ENCODE peak calls at places on chromosome 6, in ten cellular contexts. Z is Panc1, X is WTC11, O is uterus, N is upper lobe of right lung, H is neural crest cell, Q is PC-3, D is AG09319, C is lung, F is lower lobe of right lung. B is an unnamed sample.

GRCh38 chr6:52697903-52698302 is 27.0 kb downstream of the TMEM14A start:
- DNase-seq in H (no peak), Z (no peak), F (no peak), X (no peak), Q (peak; percentile 14), C (no peak), O (no peak), D (no peak), N (no peak), B (no peak)

GRCh38 chr6:53659458-53659857 is 6.1 kb downstream of the KLHL31 start:
- DNase-seq in F (no peak), X (no peak), N (no peak), O (no peak), D (no peak), C (no peak), Z (peak; percentile 28), Q (peak; percentile 13), H (no peak), B (no peak)

GRCh38 chr6:27592481-27593199 is 119.7 kb upstream of the ZNF184 start:
- DNase-seq in F (no peak), Z (peak; percentile 98), O (no peak), Q (peak; percentile 76), D (peak; percentile 73), C (no peak), N (no peak), X (peak; percentile 76), H (peak; percentile 65), B (no peak)

GRCh38 chr6:158642805-158643489 is 1.6 kb downstream of the DYNLT1 start:
- DNase-seq in H (no peak), F (no peak), O (no peak), C (peak; percentile 26), Z (no peak), Q (peak; percentile 27), X (no peak), D (no peak), N (peak; percentile 4), B (no peak)

GRCh38 chr6:37417393-37417792 is 15.6 kb upstream of the CMTR1 start:
- DNase-seq in Z (no peak), H (no peak), O (no peak), C (no peak), Q (no peak), X (no peak), F (no peak), N (no peak), D (no peak), B (no peak)

GRCh38 chr6:154763650-154764049 is 30.4 kb downstream of the SCAF8 start:
- DNase-seq in O (no peak), Z (no peak), Q (no peak), C (no peak), H (no peak), D (no peak), F (no peak), X (no peak), N (no peak), B (no peak)

GRCh38 chr6:63527658-63528514 is 44.4 kb upstream of the LOC128125822 start:
- DNase-seq in N (no peak), F (no peak), Q (peak; percentile 92), D (peak; percentile 69), X (no peak), H (no peak), C (peak; percentile 46), Z (peak; percentile 87), O (peak; percentile 63), B (no peak)

GRCh38 chr6:118372413-118372812 is 175.7 kb upstream of the PLN start:
- DNase-seq in C (no peak), H (no peak), O (no peak), N (no peak), X (no peak), Z (no peak), D (no peak), Q (no peak), F (no peak), B (no peak)

GRCh38 chr6:87183687-87184086 is 28.3 kb downstream of the ZNF292 start:
- DNase-seq in C (no peak), X (no peak), H (no peak), O (no peak), F (no peak), D (no peak), Z (no peak), Q (peak; percentile 51), N (no peak), B (no peak)

GRCh38 chr6:69138173-69138572 is 503.1 kb downstream of the ADGRB3 start:
- DNase-seq in N (no peak), H (no peak), Z (no peak), O (no peak), D (no peak), X (no peak), C (no peak), F (no peak), Q (no peak), B (no peak)

GRCh38 chr6:149783551-149783950 is 34.0 kb downstream of the PCMT1 start:
- DNase-seq in Q (no peak), C (no peak), Z (no peak), O (no peak), F (no peak), H (no peak), N (no peak), D (no peak), X (no peak), B (no peak)

GRCh38 chr6:149779644-149779963 is 30.1 kb downstream of the PCMT1 start:
- DNase-seq in N (no peak), D (no peak), Q (no peak), Z (no peak), X (no peak), F (no peak), C (no peak), H (no peak), O (no peak), B (peak; percentile 47)

GRCh38 chr6:149781715-149782114 is 32.2 kb downstream of the PCMT1 start:
- DNase-seq in F (no peak), O (no peak), C (no peak), X (no peak), D (no peak), Z (no peak), H (no peak), N (no peak), Q (no peak), B (no peak)

GRCh38 chr6:149777624-149778023 is 28.1 kb downstream of the PCMT1 start:
- DNase-seq in Z (no peak), X (no peak), F (no peak), C (no peak), N (no peak), O (no peak), H (no peak), Q (no peak), D (no peak), B (no peak)

GRCh38 chr6:149782337-149782736 is 32.8 kb downstream of the PCMT1 start:
- DNase-seq in D (no peak), H (no peak), N (no peak), F (no peak), Q (no peak), Z (no peak), X (no peak), C (no peak), O (no peak), B (no peak)
- TF ChIP-seq CTCF in D (no peak), H (no peak), N (no peak), F (no peak), Q (no peak), Z (no peak), X (no peak), C (no peak), O (no peak), B (no peak)

DNA sequence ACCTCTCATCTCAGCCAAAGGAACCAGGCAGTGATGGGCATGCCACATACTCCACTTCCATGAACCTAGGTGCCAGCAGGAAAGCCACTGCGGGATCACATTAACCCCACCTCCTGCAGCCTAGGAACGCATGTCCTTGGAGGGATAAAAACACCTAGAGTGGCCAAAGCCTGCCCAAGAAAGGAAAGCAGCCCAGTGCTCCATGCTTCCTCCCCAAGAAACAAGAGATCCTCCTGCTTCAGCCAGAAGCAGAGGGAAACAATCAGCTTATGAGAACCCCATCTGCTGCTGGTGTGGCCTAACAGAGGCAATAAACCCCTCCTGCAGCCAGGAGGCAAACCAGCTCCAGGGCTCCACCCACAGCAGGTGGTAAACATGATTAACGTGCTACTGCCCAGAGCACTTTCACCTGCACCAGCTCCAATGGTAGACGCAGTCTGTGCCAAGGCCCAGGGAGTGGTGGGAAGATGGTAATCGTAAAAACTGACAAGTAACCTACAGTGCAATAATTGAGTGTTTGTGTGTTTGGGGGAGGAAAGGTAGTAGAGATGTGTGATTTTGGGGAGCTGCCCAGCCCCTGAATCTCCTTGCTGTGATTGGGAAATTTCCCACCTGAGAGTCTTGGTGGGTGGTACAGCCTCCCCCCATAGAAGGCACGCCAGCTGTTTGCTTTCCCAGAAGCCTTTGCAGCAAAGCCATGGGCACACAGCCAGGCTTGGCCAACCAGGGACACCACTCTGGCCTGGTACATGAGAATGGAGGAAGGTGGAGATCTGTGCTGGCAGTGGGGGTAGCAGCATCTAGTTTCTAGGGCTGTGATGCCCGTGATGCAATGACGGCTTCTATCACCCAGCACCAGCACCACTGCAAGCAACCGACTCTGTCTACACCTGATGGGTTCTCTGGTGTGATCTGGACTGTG is 50.6 kb upstream of the TBC1D7 start:
- DNase-seq in O (no peak), Q (peak; percentile 36), X (peak; percentile 38), D (no peak), Z (no peak), H (no peak), C (no peak), F (no peak), N (no peak), B (no peak)
- TF ChIP-seq CTCF in O (no peak), Q (no peak), X (no peak), D (no peak), Z (no peak), H (no peak), C (no peak), F (no peak), N (no peak), B (no peak)

DNA sequence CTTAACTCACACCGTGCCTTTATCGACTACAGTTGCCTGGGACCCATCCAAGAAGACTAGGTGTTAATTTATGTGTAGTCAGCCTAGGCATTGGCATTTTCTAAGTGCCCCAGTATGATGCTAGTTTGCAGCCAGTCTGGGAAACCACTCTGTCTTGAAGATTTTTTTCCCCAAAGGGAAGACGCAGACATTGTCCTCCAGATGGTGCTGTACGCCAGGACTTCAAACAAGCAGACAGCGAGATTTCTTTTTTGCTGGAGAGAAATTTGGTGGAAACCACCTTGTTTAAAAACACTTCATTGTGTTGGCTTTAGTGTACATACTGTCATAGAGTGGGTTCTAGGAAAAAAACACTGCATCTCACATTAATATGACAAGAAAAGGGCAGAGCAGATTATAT is 30.0 kb downstream of the ALDH5A1 start:
- DNase-seq in N (no peak), O (no peak), Z (peak; percentile 36), X (peak; percentile 19), H (no peak), F (no peak), D (no peak), Q (peak; percentile 64), C (no peak), B (no peak)
- TF ChIP-seq CTCF in N (no peak), O (no peak), Z (peak; percentile 78), X (no peak), H (peak; percentile 69), F (no peak), D (peak; percentile 41), Q (peak; percentile 78), C (no peak), B (no peak)

GRCh38 chr6:30264731-30265130 is 51.5 kb upstream of the TRIM26 start:
- DNase-seq in H (no peak), F (no peak), N (no peak), X (no peak), C (no peak), D (no peak), Q (no peak), O (no peak), Z (no peak), B (no peak)
- TF ChIP-seq CTCF in H (no peak), F (no peak), N (no peak), X (no peak), C (no peak), D (no peak), Q (no peak), O (no peak), Z (no peak), B (no peak)